ENCODE peak calls at places on chromosomes 16 and 17, in six cellular contexts. One of them, this sample, is unnamed. For H3K4me1, the result is how much of the 10 kb centered on the place peaks cover.

GRCh38 chr16:58464916-58465731 is 34.8 kb upstream of the NDRG4 start:
- DNase-seq in SK-N-SH: peak
- DNase-seq in GM12878: no peak
- DNase-seq in H1: no peak
- DNase-seq in K562: no peak
- DNase-seq in HepG2: no peak
- DNase-seq in this sample: no peak

GRCh38 chr17:50283246-50283645 is 9.0 kb downstream of the TMEM92 start:
- DNase-seq in SK-N-SH: no peak
- DNase-seq in GM12878: peak
- DNase-seq in H1: no peak
- DNase-seq in K562: no peak
- DNase-seq in HepG2: no peak
- DNase-seq in this sample: no peak

GRCh38 chr16:10876799-10877341 is at the start of gene CIITA:
- DNase-seq in SK-N-SH: no peak
- DNase-seq in GM12878: peak
- DNase-seq in H1: no peak
- DNase-seq in K562: no peak
- DNase-seq in HepG2: no peak
- DNase-seq in this sample: peak

GRCh38 chr17:15744091-15744676 is 12.1 kb downstream of the TBC1D26 start:
- DNase-seq in SK-N-SH: peak
- DNase-seq in GM12878: no peak
- DNase-seq in H1: no peak
- DNase-seq in K562: no peak
- DNase-seq in HepG2: no peak
- DNase-seq in this sample: no peak

GRCh38 chr17:80220709-80221215 is 535 bp downstream of the SLC26A11 start:
- DNase-seq in SK-N-SH: peak
- DNase-seq in GM12878: no peak
- DNase-seq in H1: no peak
- DNase-seq in K562: no peak
- DNase-seq in HepG2: no peak
- DNase-seq in this sample: no peak

GRCh38 chr16:35559911-35560636 is 2100.7 kb downstream of the TP53TG3F start:
- DNase-seq in SK-N-SH: no peak
- DNase-seq in GM12878: no peak
- DNase-seq in H1: no peak
- DNase-seq in K562: no peak
- DNase-seq in HepG2: no peak
- DNase-seq in this sample: no peak

GRCh38 chr16:8173111-8173644 is 417.1 kb downstream of the TMEM114 start:
- DNase-seq in SK-N-SH: peak
- DNase-seq in GM12878: peak
- DNase-seq in H1: peak
- DNase-seq in K562: peak
- DNase-seq in HepG2: peak
- DNase-seq in this sample: peak

GRCh38 chr16:84362410-84362809 is 5.9 kb upstream of the ATP2C2 start:
- DNase-seq in SK-N-SH: no peak
- DNase-seq in GM12878: no peak
- DNase-seq in H1: no peak
- DNase-seq in K562: no peak
- DNase-seq in HepG2: no peak
- DNase-seq in this sample: no peak

GRCh38 chr17:38543403-38544174 is 62.2 kb downstream of the SRCIN1 start:
- DNase-seq in SK-N-SH: no peak
- DNase-seq in GM12878: no peak
- DNase-seq in H1: no peak
- DNase-seq in K562: no peak
- DNase-seq in HepG2: no peak
- DNase-seq in this sample: no peak

GRCh38 chr16:19583665-19584300 is 28.3 kb downstream of the VPS35L start:
- DNase-seq in SK-N-SH: peak
- DNase-seq in GM12878: no peak
- DNase-seq in H1: no peak
- DNase-seq in K562: peak
- DNase-seq in HepG2: peak
- DNase-seq in this sample: peak

GRCh38 chr17:81242421-81243332 is 3.6 kb downstream of the NDUFAF8 start:
- DNase-seq in SK-N-SH: no peak
- DNase-seq in GM12878: no peak
- DNase-seq in H1: no peak
- DNase-seq in K562: no peak
- DNase-seq in HepG2: no peak
- DNase-seq in this sample: no peak

GRCh38 chr17:77242118-77242800 is 101.5 kb downstream of the SEC14L1 start:
- DNase-seq in SK-N-SH: no peak
- DNase-seq in GM12878: no peak
- DNase-seq in H1: no peak
- DNase-seq in K562: no peak
- DNase-seq in HepG2: no peak
- DNase-seq in this sample: no peak

GRCh38 chr17:42750730-42751356 is 6.0 kb upstream of the EZH1 start:
- DNase-seq in SK-N-SH: no peak
- DNase-seq in GM12878: no peak
- DNase-seq in H1: no peak
- DNase-seq in K562: peak
- DNase-seq in HepG2: no peak
- DNase-seq in this sample: no peak

GRCh38 chr16:72989203-72989991 is 58.5 kb downstream of the ZFHX3 start:
- DNase-seq in SK-N-SH: no peak
- DNase-seq in GM12878: no peak
- DNase-seq in H1: no peak
- DNase-seq in K562: no peak
- DNase-seq in HepG2: no peak
- DNase-seq in this sample: peak

GRCh38 chr17:53058031-53058430 is 764.7 kb upstream of the KIF2B start:
- DNase-seq in SK-N-SH: no peak
- DNase-seq in GM12878: no peak
- DNase-seq in H1: no peak
- DNase-seq in K562: no peak
- DNase-seq in HepG2: no peak
- DNase-seq in this sample: no peak

GRCh38 chr17:57086069-57086930 is 1.3 kb downstream of the AKAP1 start:
- DNase-seq in SK-N-SH: peak
- DNase-seq in GM12878: no peak
- DNase-seq in H1: no peak
- DNase-seq in K562: peak
- DNase-seq in HepG2: peak
- DNase-seq in this sample: no peak

GRCh38 chr16:13343981-13344380 is 442.6 kb downstream of the SHISA9 start:
- DNase-seq in SK-N-SH: no peak
- DNase-seq in GM12878: no peak
- DNase-seq in H1: no peak
- DNase-seq in K562: no peak
- DNase-seq in HepG2: no peak
- DNase-seq in this sample: no peak

GRCh38 chr16:69927056-69927757 is 23.9 kb upstream of the CLEC18A start:
- DNase-seq in SK-N-SH: no peak
- DNase-seq in GM12878: no peak
- DNase-seq in H1: no peak
- DNase-seq in K562: no peak
- DNase-seq in HepG2: peak
- DNase-seq in this sample: no peak

GRCh38 chr17:76452102-76452645 is 778 bp downstream of the UBE2O start:
- DNase-seq in SK-N-SH: no peak
- DNase-seq in GM12878: no peak
- DNase-seq in H1: no peak
- DNase-seq in K562: no peak
- DNase-seq in HepG2: no peak
- DNase-seq in this sample: no peak

GRCh38 chr17:4753392-4753791 is 13.7 kb upstream of the CXCL16 start:
- DNase-seq in SK-N-SH: no peak
- DNase-seq in GM12878: no peak
- DNase-seq in H1: no peak
- DNase-seq in K562: no peak
- DNase-seq in HepG2: no peak
- DNase-seq in this sample: no peak

GRCh38 chr17:74235040-74235581 is 21.7 kb downstream of the TTYH2 start:
- DNase-seq in SK-N-SH: no peak
- DNase-seq in GM12878: peak
- DNase-seq in H1: no peak
- DNase-seq in K562: no peak
- DNase-seq in HepG2: no peak
- DNase-seq in this sample: no peak

GRCh38 chr17:72565006-72565405 is 444.2 kb downstream of the SOX9 start:
- DNase-seq in SK-N-SH: no peak
- DNase-seq in GM12878: no peak
- DNase-seq in H1: no peak
- DNase-seq in K562: no peak
- DNase-seq in HepG2: no peak
- DNase-seq in this sample: no peak

GRCh38 chr16:22372882-22373661 is 1.3 kb downstream of the CDR2 start:
- DNase-seq in SK-N-SH: no peak
- DNase-seq in GM12878: no peak
- DNase-seq in H1: no peak
- DNase-seq in K562: no peak
- DNase-seq in HepG2: no peak
- DNase-seq in this sample: no peak

GRCh38 chr17:340074-340473 is 12.5 kb downstream of the RPH3AL start:
- DNase-seq in SK-N-SH: peak
- DNase-seq in GM12878: no peak
- DNase-seq in H1: no peak
- DNase-seq in K562: no peak
- DNase-seq in HepG2: no peak
- DNase-seq in this sample: no peak

GRCh38 chr17:16398270-16399267 is 16.8 kb upstream of the TRPV2 start:
- DNase-seq in SK-N-SH: peak
- DNase-seq in GM12878: peak
- DNase-seq in H1: no peak
- DNase-seq in K562: peak
- DNase-seq in HepG2: peak
- DNase-seq in this sample: no peak

DNA sequence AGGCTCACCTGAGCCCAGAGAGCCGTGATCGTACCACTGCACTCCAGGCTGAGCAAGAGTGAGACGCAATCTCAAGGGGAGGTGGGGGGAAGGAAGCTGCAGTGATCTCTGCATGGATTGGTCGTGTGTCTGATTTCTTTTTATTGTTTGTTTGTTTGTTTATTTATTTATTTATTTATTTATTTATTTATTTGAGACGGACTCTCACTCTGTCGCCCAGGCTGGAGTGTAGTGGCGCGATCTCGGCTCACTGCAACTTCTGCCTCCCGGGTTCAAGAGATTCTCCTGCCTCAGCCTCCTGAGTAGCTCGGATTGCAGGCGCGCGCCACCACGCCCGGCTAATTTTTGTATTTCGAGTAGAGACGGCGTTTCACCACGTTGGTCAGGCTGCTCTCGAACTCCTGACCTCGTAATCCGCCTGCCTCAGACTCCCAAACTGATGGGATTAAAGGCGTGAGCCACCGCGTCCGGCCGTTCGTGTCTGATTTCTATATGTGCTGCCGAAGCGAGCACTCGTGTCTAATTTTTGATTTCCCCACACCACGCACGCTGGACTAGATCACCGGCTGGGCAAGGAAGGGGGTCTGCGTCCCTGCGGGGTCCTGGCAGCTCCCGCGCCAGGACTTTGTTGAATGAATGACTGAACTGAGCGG is 448 bp upstream of the TNFRSF12A start:
- DNase-seq in SK-N-SH: no peak
- DNase-seq in GM12878: no peak
- DNase-seq in H1: no peak
- DNase-seq in K562: no peak
- DNase-seq in HepG2: no peak
- DNase-seq in this sample: no peak
- H3K4me1 ChIP-seq in SK-N-SH: under half
- H3K4me1 ChIP-seq in GM12878: under half
- H3K4me1 ChIP-seq in H1: under half
- H3K4me1 ChIP-seq in K562: under half
- H3K4me1 ChIP-seq in HepG2: half or more
- H3K4me1 ChIP-seq in this sample: under half

GRCh38 chr17:32323784-32324590 is 18.0 kb downstream of the C17orf75 start:
- DNase-seq in SK-N-SH: peak
- DNase-seq in GM12878: no peak
- DNase-seq in H1: no peak
- DNase-seq in K562: no peak
- DNase-seq in HepG2: no peak
- DNase-seq in this sample: no peak
- TF ChIP-seq YY1 in SK-N-SH: no peak
- TF ChIP-seq YY1 in GM12878: no peak
- TF ChIP-seq YY1 in H1: peak
- TF ChIP-seq YY1 in K562: no peak
- TF ChIP-seq YY1 in HepG2: no peak
- TF ChIP-seq YY1 in this sample: no peak

GRCh38 chr17:17742133-17742621 is 60.9 kb downstream of the RAI1 start:
- DNase-seq in SK-N-SH: peak
- DNase-seq in GM12878: no peak
- DNase-seq in H1: no peak
- DNase-seq in K562: no peak
- DNase-seq in HepG2: no peak
- DNase-seq in this sample: no peak

GRCh38 chr17:17738901-17739300 is 57.6 kb downstream of the RAI1 start:
- DNase-seq in SK-N-SH: no peak
- DNase-seq in GM12878: no peak
- DNase-seq in H1: no peak
- DNase-seq in K562: no peak
- DNase-seq in HepG2: no peak
- DNase-seq in this sample: no peak

GRCh38 chr17:17741346-17742023 is 60.2 kb downstream of the RAI1 start:
- DNase-seq in SK-N-SH: peak
- DNase-seq in GM12878: no peak
- DNase-seq in H1: no peak
- DNase-seq in K562: no peak
- DNase-seq in HepG2: no peak
- DNase-seq in this sample: no peak

GRCh38 chr17:17739388-17740066 is 58.3 kb downstream of the RAI1 start:
- DNase-seq in SK-N-SH: peak
- DNase-seq in GM12878: no peak
- DNase-seq in H1: no peak
- DNase-seq in K562: peak
- DNase-seq in HepG2: no peak
- DNase-seq in this sample: no peak

DNA sequence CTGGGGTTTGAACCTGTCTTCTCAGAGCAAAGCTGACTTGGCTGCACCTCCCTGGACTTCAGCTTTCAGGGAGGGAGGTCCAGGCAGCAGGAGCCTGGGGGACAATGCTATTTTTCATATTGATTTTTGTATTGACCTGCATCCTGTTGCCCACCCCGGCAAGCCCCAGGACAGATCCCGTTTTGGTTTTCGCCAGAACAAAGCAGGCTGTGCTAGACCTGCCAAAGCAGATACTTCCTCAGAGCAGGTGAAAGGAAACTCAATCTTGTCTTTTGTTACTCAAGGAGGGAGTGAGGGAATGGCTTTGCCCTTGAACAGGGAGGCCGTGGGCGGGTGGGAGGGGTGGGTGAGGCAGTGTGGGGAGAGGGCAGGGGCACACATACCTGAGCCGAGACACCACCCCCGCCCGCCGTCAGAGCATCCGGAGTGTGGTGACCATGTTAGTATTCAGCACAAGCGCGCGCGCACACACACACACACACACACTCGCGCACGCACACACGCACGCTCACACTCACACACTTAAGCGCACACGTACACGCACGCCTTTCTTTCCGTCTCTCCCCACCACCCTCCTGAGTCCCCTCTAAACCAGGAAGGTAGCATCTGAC is 59.5 kb downstream of the RAI1 start:
- DNase-seq in SK-N-SH: no peak
- DNase-seq in GM12878: no peak
- DNase-seq in H1: no peak
- DNase-seq in K562: no peak
- DNase-seq in HepG2: no peak
- DNase-seq in this sample: no peak
- TF ChIP-seq SIN3A in SK-N-SH: no peak
- TF ChIP-seq SIN3A in GM12878: no peak
- TF ChIP-seq SIN3A in H1: no peak
- TF ChIP-seq SIN3A in K562: no peak
- TF ChIP-seq SIN3A in HepG2: no peak
- TF ChIP-seq SIN3A in this sample: no peak

GRCh38 chr17:78268191-78268874 is 36.9 kb downstream of the TMEM235 start:
- DNase-seq in SK-N-SH: peak
- DNase-seq in GM12878: no peak
- DNase-seq in H1: no peak
- DNase-seq in K562: no peak
- DNase-seq in HepG2: no peak
- DNase-seq in this sample: no peak
- H3K4me1 ChIP-seq in SK-N-SH: half or more
- H3K4me1 ChIP-seq in GM12878: under half
- H3K4me1 ChIP-seq in H1: half or more
- H3K4me1 ChIP-seq in K562: half or more
- H3K4me1 ChIP-seq in HepG2: half or more
- H3K4me1 ChIP-seq in this sample: under half